ENCODE peak calls at places on chromosomes 1 and 21, in four cellular contexts. One of them, this sample, is unnamed.

GRCh38 chr1:1435094-1435903 is at the start of gene VWA1:
- DNase-seq in prostate gland: peak; percentile 80
- DNase-seq in uterus: peak; percentile 73
- DNase-seq in upper lobe of left lung: peak; percentile 96
- DNase-seq in this sample: peak; percentile 45

GRCh38 chr1:100794719-100795645 is 75.4 kb downstream of the VCAM1 start:
- DNase-seq in uterus: no peak
- DNase-seq in prostate gland: no peak
- DNase-seq in upper lobe of left lung: no peak
- DNase-seq in this sample: no peak

GRCh38 chr1:110604586-110605148 is 1.5 kb downstream of the KCNA2 start:
- DNase-seq in uterus: no peak
- DNase-seq in prostate gland: no peak
- DNase-seq in upper lobe of left lung: peak; percentile 29
- DNase-seq in this sample: no peak

GRCh38 chr1:45718289-45718688 is 30.3 kb downstream of the TMEM69 start:
- DNase-seq in prostate gland: no peak
- DNase-seq in upper lobe of left lung: no peak
- DNase-seq in uterus: no peak
- DNase-seq in this sample: no peak

GRCh38 chr1:219503549-219503948 is 109.4 kb downstream of the ZC3H11B start:
- DNase-seq in prostate gland: no peak
- DNase-seq in upper lobe of left lung: no peak
- DNase-seq in uterus: no peak
- DNase-seq in this sample: no peak

GRCh38 chr1:207862241-207862787 is 48.6 kb downstream of the CD34 start:
- DNase-seq in prostate gland: no peak
- DNase-seq in upper lobe of left lung: no peak
- DNase-seq in uterus: no peak
- DNase-seq in this sample: no peak

GRCh38 chr21:33587792-33588484 is 546 bp downstream of the DONSON start:
- DNase-seq in prostate gland: peak; percentile 9
- DNase-seq in uterus: peak; percentile 38
- DNase-seq in upper lobe of left lung: no peak
- DNase-seq in this sample: no peak

GRCh38 chr1:159922499-159923202 is 2.7 kb downstream of the TAGLN2 start:
- DNase-seq in uterus: peak; percentile 49
- DNase-seq in prostate gland: no peak
- DNase-seq in upper lobe of left lung: peak; percentile 87
- DNase-seq in this sample: no peak

GRCh38 chr1:30034105-30034626 is 689.2 kb downstream of the MATN1 start:
- DNase-seq in upper lobe of left lung: peak; percentile 42
- DNase-seq in prostate gland: no peak
- DNase-seq in uterus: no peak
- DNase-seq in this sample: no peak

GRCh38 chr21:42406201-42406601 is 2.5 kb downstream of the UBASH3A start:
- DNase-seq in uterus: no peak
- DNase-seq in upper lobe of left lung: no peak
- DNase-seq in prostate gland: no peak
- DNase-seq in this sample: no peak

GRCh38 chr1:62286778-62287224 is 32.4 kb downstream of the KANK4 start:
- DNase-seq in uterus: no peak
- DNase-seq in upper lobe of left lung: no peak
- DNase-seq in prostate gland: peak; percentile 16
- DNase-seq in this sample: no peak

GRCh38 chr21:39633770-39634181 is 21.0 kb downstream of the B3GALT5 start:
- DNase-seq in upper lobe of left lung: no peak
- DNase-seq in uterus: no peak
- DNase-seq in prostate gland: no peak
- DNase-seq in this sample: no peak

GRCh38 chr1:220012259-220012658 is 34.0 kb downstream of the EPRS1 start:
- DNase-seq in uterus: no peak
- DNase-seq in prostate gland: no peak
- DNase-seq in upper lobe of left lung: no peak
- DNase-seq in this sample: no peak

GRCh38 chr21:21921410-21922232 is 923.4 kb downstream of the NCAM2 start:
- DNase-seq in prostate gland: no peak
- DNase-seq in upper lobe of left lung: no peak
- DNase-seq in uterus: no peak
- DNase-seq in this sample: no peak

GRCh38 chr1:39650431-39650830 is 11.0 kb upstream of the HEYL start:
- DNase-seq in uterus: no peak
- DNase-seq in upper lobe of left lung: no peak
- DNase-seq in prostate gland: no peak
- DNase-seq in this sample: no peak

GRCh38 chr1:193349046-193349535 is 162.7 kb upstream of the B3GALT2 start:
- DNase-seq in prostate gland: no peak
- DNase-seq in upper lobe of left lung: no peak
- DNase-seq in uterus: no peak
- DNase-seq in this sample: no peak

GRCh38 chr1:215606564-215607168 is 39.6 kb downstream of the KCTD3 start:
- DNase-seq in upper lobe of left lung: no peak
- DNase-seq in prostate gland: no peak
- DNase-seq in uterus: no peak
- DNase-seq in this sample: no peak

GRCh38 chr21:33071878-33072306 is 2.0 kb downstream of the OLIG1 start:
- DNase-seq in uterus: no peak
- DNase-seq in prostate gland: no peak
- DNase-seq in upper lobe of left lung: peak; percentile 84
- DNase-seq in this sample: no peak

GRCh38 chr1:44260792-44261474 is 47.7 kb downstream of the DMAP1 start:
- DNase-seq in uterus: no peak
- DNase-seq in upper lobe of left lung: peak; percentile 75
- DNase-seq in prostate gland: no peak
- DNase-seq in this sample: no peak

GRCh38 chr1:4215391-4215790 is 315.3 kb upstream of the C1orf174 start:
- DNase-seq in uterus: no peak
- DNase-seq in prostate gland: no peak
- DNase-seq in upper lobe of left lung: no peak
- DNase-seq in this sample: no peak

GRCh38 chr1:210607361-210607760 is 278.7 kb downstream of the HHAT start:
- DNase-seq in upper lobe of left lung: no peak
- DNase-seq in uterus: no peak
- DNase-seq in prostate gland: no peak
- DNase-seq in this sample: no peak

GRCh38 chr1:202516434-202516877 is 168.0 kb downstream of the PPP1R12B start:
- DNase-seq in prostate gland: no peak
- DNase-seq in uterus: peak; percentile 64
- DNase-seq in upper lobe of left lung: no peak
- DNase-seq in this sample: no peak

GRCh38 chr21:17371470-17371869 is 141.4 kb upstream of the CXADR start:
- DNase-seq in uterus: no peak
- DNase-seq in prostate gland: no peak
- DNase-seq in upper lobe of left lung: no peak
- DNase-seq in this sample: no peak
- H3K27ac ChIP-seq in uterus: no peak overlapping the region
- H3K27ac ChIP-seq in prostate gland: no peak overlapping the region
- H3K27ac ChIP-seq in upper lobe of left lung: no peak overlapping the region
- H3K27ac ChIP-seq in this sample: no peak overlapping the region

DNA sequence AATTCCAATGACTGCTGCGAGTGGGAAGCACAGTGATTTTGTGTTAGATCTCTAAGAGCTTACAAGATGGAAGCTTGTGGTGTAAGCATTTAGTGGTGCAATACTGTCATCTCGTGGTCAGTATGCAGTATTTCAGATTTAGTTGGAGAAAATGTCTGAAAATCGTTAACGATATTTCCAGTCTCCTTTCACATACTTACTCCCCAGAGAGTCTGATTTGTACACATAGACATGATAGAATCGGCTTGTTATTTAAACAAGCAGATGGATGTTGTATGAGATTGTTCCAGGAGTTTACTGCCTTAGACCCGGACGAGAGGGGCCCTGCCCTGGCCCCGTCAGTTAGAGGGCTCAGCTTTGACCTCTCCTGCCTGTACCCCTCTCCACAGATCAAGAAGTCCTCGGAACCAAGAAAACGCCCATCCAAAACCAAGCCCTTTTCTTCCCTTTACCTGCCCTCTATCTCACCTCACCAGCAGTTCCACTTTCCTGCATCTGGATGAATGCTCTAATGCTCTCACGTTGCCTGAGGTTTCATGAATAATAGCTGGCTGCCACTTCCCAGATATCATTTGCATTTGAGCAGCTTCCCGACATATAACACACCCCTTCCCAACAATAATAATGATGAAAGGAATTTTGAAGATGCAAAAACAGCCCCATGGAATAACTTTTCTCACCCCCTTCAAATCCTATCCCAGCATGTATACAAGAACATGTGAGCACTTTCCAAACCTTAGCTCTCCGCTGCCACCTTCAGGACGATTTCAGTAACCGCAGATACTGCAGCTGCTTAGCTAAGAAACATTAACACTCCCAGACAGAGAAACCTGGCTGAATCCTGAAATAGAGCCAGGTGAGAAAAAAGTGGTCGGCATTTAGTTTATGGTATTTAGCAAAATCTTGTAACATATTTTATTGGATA is 247.3 kb downstream of the LTN1 start:
- DNase-seq in uterus: peak; percentile 80
- DNase-seq in upper lobe of left lung: no peak
- DNase-seq in prostate gland: peak; percentile 66
- DNase-seq in this sample: peak; percentile 24
- H3K27ac ChIP-seq in uterus: peak overlapping the region; percentile 90
- H3K27ac ChIP-seq in upper lobe of left lung: peak overlapping the region; percentile 74
- H3K27ac ChIP-seq in prostate gland: peak overlapping the region; percentile 19
- H3K27ac ChIP-seq in this sample: peak overlapping the region; percentile 49

GRCh38 chr1:10057744-10058294 is 25.1 kb downstream of the UBE4B start:
- DNase-seq in uterus: no peak
- DNase-seq in upper lobe of left lung: no peak
- DNase-seq in prostate gland: no peak
- DNase-seq in this sample: no peak
- H3K27ac ChIP-seq in uterus: peak overlapping the region; percentile 85
- H3K27ac ChIP-seq in upper lobe of left lung: no peak overlapping the region
- H3K27ac ChIP-seq in prostate gland: peak overlapping the region; percentile 10
- H3K27ac ChIP-seq in this sample: peak overlapping the region; percentile 71

DNA sequence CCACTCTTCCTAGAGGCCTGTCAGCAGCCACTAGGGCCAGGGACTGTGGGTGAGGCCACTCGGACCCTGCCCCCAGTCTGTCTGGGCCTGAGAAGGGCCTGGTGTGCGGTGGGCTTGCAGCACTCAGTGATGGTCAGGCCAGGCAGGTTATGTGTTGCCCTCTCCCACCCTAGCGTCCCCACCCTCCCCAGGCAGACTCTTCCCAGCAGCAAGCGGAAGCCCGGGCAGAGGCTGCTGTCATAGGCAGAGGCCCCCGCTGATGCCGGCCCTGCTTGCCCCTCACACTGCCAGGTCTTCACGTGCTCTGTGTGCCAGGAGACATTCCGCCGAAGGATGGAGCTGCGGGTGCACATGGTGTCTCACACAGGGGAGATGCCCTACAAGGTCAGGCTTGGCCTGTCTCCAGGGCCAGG is 6.6 kb downstream of the ZBTB48 start:
- DNase-seq in prostate gland: no peak
- DNase-seq in uterus: no peak
- DNase-seq in upper lobe of left lung: peak; percentile 62
- DNase-seq in this sample: no peak
- H3K27ac ChIP-seq in prostate gland: no peak overlapping the region
- H3K27ac ChIP-seq in uterus: no peak overlapping the region
- H3K27ac ChIP-seq in upper lobe of left lung: no peak overlapping the region
- H3K27ac ChIP-seq in this sample: no peak overlapping the region

GRCh38 chr1:153363641-153364040 is 6.0 kb downstream of the S100A9 start:
- DNase-seq in upper lobe of left lung: no peak
- DNase-seq in prostate gland: no peak
- DNase-seq in uterus: no peak
- DNase-seq in this sample: no peak
- H3K27ac ChIP-seq in upper lobe of left lung: no peak overlapping the region
- H3K27ac ChIP-seq in prostate gland: no peak overlapping the region
- H3K27ac ChIP-seq in uterus: no peak overlapping the region
- H3K27ac ChIP-seq in this sample: no peak overlapping the region

DNA sequence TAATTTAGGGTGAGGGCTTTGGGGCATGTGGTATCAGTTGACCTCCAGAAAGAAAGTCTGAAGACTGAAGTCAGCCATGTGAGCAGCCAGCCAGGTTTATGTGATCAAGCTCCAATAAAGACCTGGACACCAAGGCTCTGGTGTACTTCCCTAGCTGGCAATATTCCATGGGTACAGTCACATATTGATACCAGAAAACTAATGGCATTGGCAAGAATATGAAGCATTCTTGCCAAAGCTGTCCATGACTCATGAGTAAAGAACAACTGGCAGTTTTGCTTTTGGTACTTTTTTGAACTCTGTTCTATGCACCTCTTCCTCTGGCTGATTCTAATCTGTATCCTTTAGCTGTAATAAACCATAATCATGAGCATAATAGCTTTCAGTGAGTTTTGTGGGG is 415.3 kb upstream of the CAMK1G start:
- DNase-seq in uterus: no peak
- DNase-seq in upper lobe of left lung: no peak
- DNase-seq in prostate gland: peak; percentile 12
- DNase-seq in this sample: no peak
- H3K27ac ChIP-seq in uterus: no peak overlapping the region
- H3K27ac ChIP-seq in upper lobe of left lung: no peak overlapping the region
- H3K27ac ChIP-seq in prostate gland: no peak overlapping the region
- H3K27ac ChIP-seq in this sample: no peak overlapping the region

DNA sequence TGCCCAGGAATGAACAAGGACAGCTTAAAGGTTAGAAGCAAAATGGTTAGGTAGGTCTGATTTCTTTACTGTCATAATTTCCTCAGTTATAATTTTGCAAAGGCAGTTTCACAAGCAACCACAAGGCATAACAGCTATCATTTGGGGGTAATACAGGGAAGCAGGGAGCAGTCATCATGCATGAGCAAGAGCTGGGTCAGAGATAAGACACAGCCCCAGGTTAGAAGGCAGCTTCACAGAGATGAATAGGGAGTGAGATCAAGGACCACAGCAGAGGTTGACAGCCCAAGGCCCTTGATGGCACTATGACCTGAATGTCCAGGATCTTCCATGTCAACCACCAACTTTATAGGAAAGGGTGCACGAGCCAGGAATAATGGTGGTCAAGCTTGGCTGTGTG is 9.0 kb upstream of the CSRP1 start:
- DNase-seq in prostate gland: no peak
- DNase-seq in upper lobe of left lung: no peak
- DNase-seq in uterus: no peak
- DNase-seq in this sample: no peak
- H3K27ac ChIP-seq in prostate gland: no peak overlapping the region
- H3K27ac ChIP-seq in upper lobe of left lung: no peak overlapping the region
- H3K27ac ChIP-seq in uterus: no peak overlapping the region
- H3K27ac ChIP-seq in this sample: no peak overlapping the region

DNA sequence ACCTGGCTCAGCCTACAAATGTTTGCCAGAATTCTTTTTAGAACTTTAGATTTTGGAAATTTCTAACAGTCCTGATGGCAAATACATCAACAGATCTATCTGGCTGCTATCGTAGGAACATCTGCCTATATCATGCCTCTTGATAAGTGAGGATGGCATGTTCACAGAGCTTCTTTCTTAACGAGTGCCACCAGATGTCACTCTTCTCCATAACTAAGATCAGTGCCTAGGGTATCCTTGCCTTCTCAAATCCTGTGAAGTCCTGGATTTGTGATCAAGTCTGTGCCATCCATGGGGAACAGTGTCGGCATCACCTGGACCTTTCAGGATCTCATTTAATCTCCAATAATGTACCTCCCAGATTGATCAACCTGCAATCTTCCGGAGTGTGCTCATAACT is 36.5 kb upstream of the CD5L start:
- DNase-seq in prostate gland: no peak
- DNase-seq in upper lobe of left lung: no peak
- DNase-seq in uterus: no peak
- DNase-seq in this sample: no peak
- H3K27ac ChIP-seq in prostate gland: no peak overlapping the region
- H3K27ac ChIP-seq in upper lobe of left lung: no peak overlapping the region
- H3K27ac ChIP-seq in uterus: no peak overlapping the region
- H3K27ac ChIP-seq in this sample: no peak overlapping the region

This sample was measured in substantia nigra.